ENCODE peak calls at places on chromosomes 13 and 19, in ten cellular contexts. W is heart right ventricle; X is astrocyte; B is left ventricle myocardium inferior; I is upper lobe of right lung; L is tibial artery; F is H9; U is suprapubic skin; Z is lower lobe of right lung; E is CD4-positive, CD25-positive, alpha-beta regulatory T cell. C is an unnamed sample.

GRCh38 chr13:113726961-113727411 is 32.0 kb upstream of the TMEM255B start:
- DNase-seq in X (peak), U (no peak), E (no peak), W (no peak), I (peak), Z (peak), B (no peak), L (no peak), F (no peak), C (no peak)

GRCh38 chr13:82698383-82698782 is 1183.9 kb downstream of the SLITRK1 start:
- DNase-seq in I (no peak), E (no peak), F (no peak), U (no peak), B (no peak), Z (no peak), L (no peak), W (no peak), X (no peak), C (no peak)

GRCh38 chr13:41842029-41842428 is 118.9 kb downstream of the VWA8 start:
- DNase-seq in E (no peak), U (no peak), I (no peak), W (no peak), B (no peak), F (no peak), Z (no peak), L (no peak), X (no peak), C (no peak)

GRCh38 chr19:45322311-45322710 is 364 bp downstream of the CKM start:
- DNase-seq in F (no peak), W (no peak), Z (no peak), B (no peak), X (no peak), L (no peak), E (no peak), I (no peak), U (no peak), C (peak)

GRCh38 chr13:44734204-44734707 is 158.1 kb upstream of the TSC22D1 start:
- DNase-seq in F (no peak), X (peak), E (no peak), I (peak), L (no peak), U (no peak), B (peak), Z (peak), W (peak), C (no peak)

GRCh38 chr13:99658266-99658991 is 157.2 kb downstream of the TM9SF2 start:
- DNase-seq in Z (peak), F (peak), W (peak), B (peak), U (peak), I (peak), X (peak), L (peak), E (peak), C (peak)

GRCh38 chr13:33483471-33483870 is 197.9 kb upstream of the STARD13 start:
- DNase-seq in F (no peak), X (peak), B (no peak), I (no peak), Z (no peak), L (no peak), E (no peak), U (no peak), W (no peak), C (no peak)

GRCh38 chr13:105202384-105202783 is 1333.1 kb downstream of the EFNB2 start:
- DNase-seq in I (no peak), L (no peak), Z (no peak), B (no peak), E (no peak), X (peak), U (no peak), W (no peak), F (no peak), C (peak)

GRCh38 chr19:6357995-6358394 is 3.3 kb upstream of the CLPP start:
- DNase-seq in Z (no peak), X (no peak), L (no peak), B (no peak), F (no peak), I (no peak), U (no peak), W (no peak), E (no peak), C (no peak)

GRCh38 chr19:34471906-34472305 is 9.7 kb upstream of the WTIP start:
- DNase-seq in I (no peak), F (no peak), B (no peak), L (no peak), U (no peak), Z (no peak), X (no peak), W (no peak), E (no peak), C (no peak)

GRCh38 chr13:36313047-36313969 is 15.7 kb upstream of the CCDC169 start:
- DNase-seq in W (no peak), F (no peak), X (no peak), B (no peak), L (no peak), Z (no peak), I (no peak), E (no peak), U (no peak), C (no peak)

GRCh38 chr19:38693380-38694223 is 46.2 kb downstream of the ACTN4 start:
- DNase-seq in I (peak), Z (no peak), U (no peak), E (peak), X (peak), W (peak), F (peak), B (no peak), L (no peak), C (peak)

GRCh38 chr19:8052464-8052859 is at the start of gene CCL25:
- DNase-seq in W (no peak), B (no peak), X (no peak), L (no peak), U (no peak), E (no peak), Z (no peak), I (no peak), F (no peak), C (no peak)

GRCh38 chr13:110589991-110590390 is 25.4 kb upstream of the NAXD start:
- DNase-seq in E (no peak), Z (no peak), X (no peak), B (no peak), F (no peak), L (no peak), W (no peak), I (no peak), U (no peak), C (no peak)

GRCh38 chr13:110592670-110593069 is 22.7 kb upstream of the NAXD start:
- DNase-seq in L (no peak), Z (no peak), I (no peak), B (no peak), X (no peak), U (no peak), E (no peak), W (no peak), F (no peak), C (no peak)

GRCh38 chr13:110593430-110594130 is 21.8 kb upstream of the NAXD start:
- DNase-seq in F (no peak), L (no peak), I (no peak), B (no peak), E (peak), U (no peak), W (no peak), X (peak), Z (no peak), C (peak)

DNA sequence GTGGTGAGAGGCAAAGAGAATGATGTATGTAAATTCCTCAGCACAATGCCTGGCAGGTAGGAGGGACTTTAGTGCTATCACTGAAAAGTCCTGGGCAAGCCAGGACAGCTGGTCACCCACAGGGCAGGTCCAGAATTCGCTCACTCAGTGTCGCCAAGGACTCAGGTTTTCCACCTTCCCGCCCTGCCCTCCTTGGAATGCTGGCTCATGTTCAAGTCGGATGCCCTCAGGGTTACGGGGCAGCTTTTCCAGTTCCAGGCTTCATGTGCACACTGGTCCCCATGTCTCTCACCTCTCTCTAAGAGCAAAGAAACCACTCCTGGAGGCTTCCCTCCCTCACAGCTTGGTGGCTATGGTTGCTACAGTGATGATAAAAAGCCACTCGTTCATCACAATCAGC is 24.8 kb upstream of the NAXD start:
- DNase-seq in W (no peak), B (no peak), L (no peak), X (no peak), U (no peak), F (no peak), E (no peak), I (no peak), Z (peak), C (no peak)
- H3K27ac ChIP-seq in W (no peak), B (no peak), L (no peak), X (no peak), U (no peak), F (no peak), E (no peak), I (no peak), Z (no peak), C (no peak)

GRCh38 chr13:20288561-20288960 is 56.4 kb upstream of the GJB6 start:
- DNase-seq in I (no peak), U (no peak), B (no peak), F (no peak), X (no peak), Z (no peak), E (no peak), L (no peak), W (no peak), C (no peak)
- H3K27ac ChIP-seq in I (no peak), U (no peak), B (no peak), F (no peak), X (no peak), Z (no peak), E (no peak), L (no peak), W (no peak), C (no peak)

GRCh38 chr13:110310541-110311491 is 3.7 kb downstream of the COL4A2 start:
- DNase-seq in W (no peak), I (no peak), U (no peak), Z (no peak), F (peak), L (peak), E (no peak), X (no peak), B (no peak), C (no peak)
- H3K27ac ChIP-seq in W (peak), I (peak), U (no peak), Z (peak), F (no peak), L (peak), E (no peak), X (peak), B (peak), C (no peak)

GRCh38 chr13:94315188-94315587 is 164.3 kb downstream of the DCT start:
- DNase-seq in Z (no peak), E (no peak), I (no peak), X (no peak), L (no peak), B (no peak), U (no peak), F (no peak), W (no peak), C (no peak)

GRCh38 chr13:94313321-94313720 is 166.2 kb downstream of the DCT start:
- DNase-seq in F (no peak), E (no peak), L (no peak), U (no peak), I (no peak), X (no peak), W (no peak), Z (no peak), B (no peak), C (no peak)

GRCh38 chr13:94311893-94312292 is 167.6 kb downstream of the DCT start:
- DNase-seq in Z (no peak), B (no peak), X (no peak), E (no peak), F (no peak), U (no peak), I (no peak), W (no peak), L (no peak), C (no peak)

GRCh38 chr13:94309997-94310842 is 169.3 kb downstream of the DCT start:
- DNase-seq in B (no peak), L (no peak), E (no peak), Z (no peak), X (peak), F (no peak), W (no peak), U (no peak), I (no peak), C (no peak)

GRCh38 chr13:94312511-94313191 is 166.8 kb downstream of the DCT start:
- DNase-seq in Z (no peak), W (no peak), E (peak), B (no peak), F (no peak), X (no peak), U (no peak), I (no peak), L (no peak), C (peak)
- H3K27ac ChIP-seq in Z (no peak), W (no peak), E (peak), B (peak), F (no peak), X (no peak), U (no peak), I (no peak), L (no peak), C (no peak)

GRCh38 chr19:40223135-40223822 is 3.2 kb downstream of the CCNP start:
- DNase-seq in E (peak), U (no peak), F (peak), X (no peak), B (no peak), L (no peak), W (no peak), Z (no peak), I (no peak), C (peak)
- H3K27ac ChIP-seq in E (no peak), U (no peak), F (no peak), X (no peak), B (no peak), L (no peak), W (no peak), Z (no peak), I (no peak), C (no peak)

GRCh38 chr19:50968709-50969412 is 530 bp downstream of the KLK6 start:
- DNase-seq in L (no peak), U (no peak), Z (no peak), B (no peak), F (no peak), E (no peak), X (no peak), I (no peak), W (no peak), C (no peak)
- H3K27ac ChIP-seq in L (no peak), U (no peak), Z (no peak), B (no peak), F (no peak), E (no peak), X (no peak), I (no peak), W (no peak), C (no peak)

GRCh38 chr19:42281175-42282035 is 12.4 kb downstream of the CIC start:
- DNase-seq in I (no peak), U (peak), L (peak), E (no peak), B (peak), X (peak), F (peak), W (peak), Z (no peak), C (peak)
- H3K27ac ChIP-seq in I (peak), U (peak), L (peak), E (peak), B (peak), X (peak), F (no peak), W (peak), Z (peak), C (peak)

GRCh38 chr19:33093420-33094210 is 12.6 kb downstream of the GPATCH1 start:
- DNase-seq in Z (no peak), L (no peak), W (no peak), B (no peak), I (no peak), E (no peak), X (no peak), U (no peak), F (no peak), C (no peak)

GRCh38 chr19:33089061-33089460 is 8.1 kb downstream of the GPATCH1 start:
- DNase-seq in Z (no peak), F (no peak), I (no peak), X (no peak), B (no peak), W (no peak), L (no peak), U (no peak), E (no peak), C (no peak)

GRCh38 chr19:33094504-33095067 is 13.6 kb downstream of the GPATCH1 start:
- DNase-seq in L (no peak), W (no peak), B (no peak), Z (no peak), X (no peak), F (no peak), U (no peak), E (no peak), I (no peak), C (no peak)

GRCh38 chr19:33086955-33087354 is 6.0 kb downstream of the GPATCH1 start:
- DNase-seq in F (no peak), Z (no peak), I (no peak), U (no peak), B (no peak), E (no peak), L (no peak), X (no peak), W (no peak), C (no peak)

GRCh38 chr19:33090179-33090578 is 9.2 kb downstream of the GPATCH1 start:
- DNase-seq in W (no peak), U (no peak), I (no peak), X (no peak), L (no peak), B (no peak), F (no peak), E (no peak), Z (no peak), C (no peak)
- H3K27ac ChIP-seq in W (no peak), U (no peak), I (no peak), X (no peak), L (no peak), B (no peak), F (no peak), E (no peak), Z (no peak), C (no peak)

GRCh38 chr19:18363787-18364186 is 22.2 kb upstream of the GDF15 start:
- DNase-seq in I (no peak), E (no peak), U (no peak), Z (no peak), B (no peak), F (no peak), W (no peak), X (no peak), L (no peak), C (no peak)

GRCh38 chr19:18364826-18365528 is 21.0 kb upstream of the GDF15 start:
- DNase-seq in E (no peak), B (peak), X (peak), F (no peak), W (peak), Z (peak), I (peak), U (no peak), L (peak), C (no peak)

GRCh38 chr19:18362934-18363542 is 22.6 kb downstream of the PGPEP1 start:
- DNase-seq in W (no peak), U (no peak), L (no peak), I (no peak), X (no peak), F (no peak), Z (no peak), E (no peak), B (no peak), C (no peak)

GRCh38 chr19:18368504-18369222 is 17.3 kb upstream of the GDF15 start:
- DNase-seq in U (no peak), L (no peak), W (no peak), B (no peak), F (no peak), Z (no peak), I (no peak), X (no peak), E (no peak), C (peak)

DNA sequence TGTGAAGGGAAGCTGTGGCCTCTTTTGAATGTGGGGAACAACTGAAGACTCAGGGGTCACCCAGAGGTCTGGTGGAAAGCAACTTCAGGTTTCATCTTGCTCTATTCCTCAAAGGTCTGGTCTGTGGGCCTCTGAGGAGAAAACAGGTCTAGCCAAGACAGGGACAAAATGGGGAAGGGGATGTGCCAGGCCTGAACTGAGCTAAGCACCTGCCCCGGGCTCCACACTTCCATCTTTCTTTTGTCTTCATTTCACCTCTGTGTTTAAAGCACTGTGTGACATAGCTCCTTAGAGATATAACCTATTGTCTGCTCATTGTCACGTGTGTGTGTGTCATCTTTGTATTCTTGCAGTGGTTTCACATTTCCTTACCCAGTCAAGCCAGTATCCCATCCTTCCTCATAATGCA is 19.9 kb upstream of the GDF15 start:
- DNase-seq in B (no peak), W (no peak), E (no peak), U (no peak), X (peak), I (no peak), F (no peak), Z (no peak), L (no peak), C (no peak)
- H3K27ac ChIP-seq in B (peak), W (no peak), E (no peak), U (no peak), X (peak), I (peak), F (no peak), Z (peak), L (peak), C (no peak)